ENCODE peak calls at places on chromosome 18, in six cellular contexts. U is EH; R is iris pigment epithelial cell; X is stimulated activated CD8-positive, alpha-beta memory T cell treated with anti-CD3 and anti-CD28 coated beads, Interleukin-15, amount 100 ng/mL, for 4 hours; Z is adrenal gland; B is astrocyte of the spinal cord. N is an unnamed sample.

GRCh38 chr18:58286793-58287625 is 243.0 kb downstream of the NEDD4L start:
- DNase-seq in R (no peak), X (no peak), Z (no peak), B (no peak), U (no peak), N (no peak)

GRCh38 chr18:79496978-79497637 is 101.4 kb downstream of the NFATC1 start:
- DNase-seq in B (peak; percentile 73), R (peak; percentile 68), U (peak; percentile 80), Z (no peak), X (no peak), N (no peak)

GRCh38 chr18:9726936-9727335 is 18.8 kb downstream of the RAB31 start:
- DNase-seq in R (no peak), B (no peak), X (no peak), Z (peak; percentile 9), U (no peak), N (no peak)

GRCh38 chr18:23537274-23537673 is 34.0 kb downstream of the RMC1 start:
- DNase-seq in X (no peak), B (no peak), Z (no peak), U (no peak), R (no peak), N (no peak)

GRCh38 chr18:39675358-39675757 is 2109.8 kb upstream of the CELF4 start:
- DNase-seq in X (no peak), B (peak; percentile 72), Z (no peak), U (peak; percentile 65), R (peak; percentile 46), N (peak; percentile 70)

GRCh38 chr18:13831864-13832508 is 8.0 kb downstream of the MC5R start:
- DNase-seq in B (no peak), X (no peak), R (no peak), U (no peak), Z (no peak), N (peak; percentile 24)

GRCh38 chr18:79730804-79731203 is 51.2 kb downstream of the CTDP1 start:
- DNase-seq in X (no peak), B (no peak), Z (no peak), R (no peak), U (no peak), N (no peak)

GRCh38 chr18:61295153-61295552 is 38.1 kb upstream of the CDH20 start:
- DNase-seq in Z (no peak), U (no peak), B (no peak), X (no peak), R (no peak), N (no peak)

GRCh38 chr18:8252371-8252770 is 356.9 kb upstream of the RAB12 start:
- DNase-seq in X (no peak), R (peak; percentile 30), U (no peak), B (no peak), Z (no peak), N (no peak)

GRCh38 chr18:48326901-48327675 is 82.1 kb downstream of the ZBTB7C start:
- DNase-seq in Z (peak; percentile 62), X (no peak), B (peak; percentile 52), R (peak; percentile 74), U (peak; percentile 59), N (peak; percentile 72)

GRCh38 chr18:76486029-76486428 is 9.0 kb downstream of the ZNF516 start:
- DNase-seq in X (no peak), B (no peak), Z (no peak), U (peak; percentile 23), R (no peak), N (no peak)

GRCh38 chr18:47050468-47050867 is 15.0 kb upstream of the ELOA2 start:
- DNase-seq in U (peak; percentile 53), B (peak; percentile 56), R (peak; percentile 66), Z (peak; percentile 30), X (no peak), N (peak; percentile 49)

N was measured in M059J.